ENCODE peak calls at places on chromosomes 16 and 17, in seven cellular contexts. One of them, this sample, is unnamed.

GRCh38 chr17:6374271-6374691 is 60.6 kb downstream of the AIPL1 start:
- DNase-seq in epithelial cell of proximal tubule: no peak
- DNase-seq in body of pancreas: no peak
- DNase-seq in choroid plexus epithelial cell: no peak
- DNase-seq in right lobe of liver: no peak
- DNase-seq in fibroblast of pulmonary artery: no peak
- DNase-seq in cardiac fibroblast: no peak
- DNase-seq in this sample: no peak

GRCh38 chr16:48676836-48677235 is 66.9 kb upstream of the N4BP1 start:
- DNase-seq in right lobe of liver: no peak
- DNase-seq in fibroblast of pulmonary artery: peak
- DNase-seq in cardiac fibroblast: peak
- DNase-seq in epithelial cell of proximal tubule: no peak
- DNase-seq in choroid plexus epithelial cell: peak
- DNase-seq in body of pancreas: no peak
- DNase-seq in this sample: no peak

GRCh38 chr16:22232277-22233049 is 26.4 kb downstream of the EEF2K start:
- DNase-seq in choroid plexus epithelial cell: peak
- DNase-seq in fibroblast of pulmonary artery: peak
- DNase-seq in right lobe of liver: peak
- DNase-seq in epithelial cell of proximal tubule: peak
- DNase-seq in cardiac fibroblast: peak
- DNase-seq in body of pancreas: peak
- DNase-seq in this sample: no peak

GRCh38 chr16:2490190-2491105 is 15.5 kb downstream of the TBC1D24 start:
- DNase-seq in choroid plexus epithelial cell: no peak
- DNase-seq in epithelial cell of proximal tubule: no peak
- DNase-seq in cardiac fibroblast: no peak
- DNase-seq in fibroblast of pulmonary artery: no peak
- DNase-seq in body of pancreas: no peak
- DNase-seq in right lobe of liver: no peak
- DNase-seq in this sample: no peak

GRCh38 chr17:9529033-9529748 is 46.4 kb downstream of the STX8 start:
- DNase-seq in choroid plexus epithelial cell: peak
- DNase-seq in cardiac fibroblast: peak
- DNase-seq in body of pancreas: no peak
- DNase-seq in fibroblast of pulmonary artery: peak
- DNase-seq in epithelial cell of proximal tubule: no peak
- DNase-seq in right lobe of liver: no peak
- DNase-seq in this sample: no peak

GRCh38 chr16:19114359-19115147 is 789 bp downstream of the ITPRIPL2 start:
- DNase-seq in cardiac fibroblast: peak
- DNase-seq in fibroblast of pulmonary artery: peak
- DNase-seq in right lobe of liver: peak
- DNase-seq in body of pancreas: peak
- DNase-seq in epithelial cell of proximal tubule: no peak
- DNase-seq in choroid plexus epithelial cell: peak
- DNase-seq in this sample: no peak

GRCh38 chr17:43094129-43094834 is 30.9 kb downstream of the BRCA1 start:
- DNase-seq in fibroblast of pulmonary artery: peak
- DNase-seq in right lobe of liver: no peak
- DNase-seq in body of pancreas: no peak
- DNase-seq in choroid plexus epithelial cell: peak
- DNase-seq in epithelial cell of proximal tubule: no peak
- DNase-seq in cardiac fibroblast: peak
- DNase-seq in this sample: no peak

GRCh38 chr17:81417879-81418709 is 22.8 kb downstream of the BAHCC1 start:
- DNase-seq in epithelial cell of proximal tubule: no peak
- DNase-seq in fibroblast of pulmonary artery: no peak
- DNase-seq in right lobe of liver: no peak
- DNase-seq in body of pancreas: peak
- DNase-seq in choroid plexus epithelial cell: no peak
- DNase-seq in cardiac fibroblast: no peak
- DNase-seq in this sample: no peak

GRCh38 chr16:59697236-59697635 is 963.1 kb upstream of the GOT2 start:
- DNase-seq in cardiac fibroblast: peak
- DNase-seq in right lobe of liver: no peak
- DNase-seq in fibroblast of pulmonary artery: no peak
- DNase-seq in choroid plexus epithelial cell: peak
- DNase-seq in body of pancreas: no peak
- DNase-seq in epithelial cell of proximal tubule: no peak
- DNase-seq in this sample: no peak

GRCh38 chr16:56247808-56248207 is 56.5 kb downstream of the GNAO1 start:
- DNase-seq in right lobe of liver: no peak
- DNase-seq in choroid plexus epithelial cell: no peak
- DNase-seq in cardiac fibroblast: no peak
- DNase-seq in fibroblast of pulmonary artery: no peak
- DNase-seq in body of pancreas: no peak
- DNase-seq in epithelial cell of proximal tubule: no peak
- DNase-seq in this sample: no peak

GRCh38 chr17:44961921-44962350 is 6.2 kb downstream of the C1QL1 start:
- DNase-seq in epithelial cell of proximal tubule: no peak
- DNase-seq in choroid plexus epithelial cell: peak
- DNase-seq in body of pancreas: no peak
- DNase-seq in cardiac fibroblast: no peak
- DNase-seq in right lobe of liver: no peak
- DNase-seq in fibroblast of pulmonary artery: peak
- DNase-seq in this sample: no peak

GRCh38 chr16:56980792-56981724 is 8.3 kb upstream of the NLRC5 start:
- DNase-seq in body of pancreas: no peak
- DNase-seq in epithelial cell of proximal tubule: no peak
- DNase-seq in cardiac fibroblast: peak
- DNase-seq in choroid plexus epithelial cell: no peak
- DNase-seq in fibroblast of pulmonary artery: no peak
- DNase-seq in right lobe of liver: no peak
- DNase-seq in this sample: no peak

GRCh38 chr17:7308625-7309433 is 1.4 kb downstream of the EIF5A start:
- DNase-seq in epithelial cell of proximal tubule: no peak
- DNase-seq in fibroblast of pulmonary artery: peak
- DNase-seq in right lobe of liver: peak
- DNase-seq in cardiac fibroblast: peak
- DNase-seq in choroid plexus epithelial cell: peak
- DNase-seq in body of pancreas: peak
- DNase-seq in this sample: peak

GRCh38 chr17:1931759-1932579 is 93.2 kb downstream of the RTN4RL1 start:
- DNase-seq in epithelial cell of proximal tubule: no peak
- DNase-seq in body of pancreas: peak
- DNase-seq in cardiac fibroblast: no peak
- DNase-seq in choroid plexus epithelial cell: no peak
- DNase-seq in fibroblast of pulmonary artery: no peak
- DNase-seq in right lobe of liver: peak
- DNase-seq in this sample: no peak
- TF ChIP-seq CTCF in epithelial cell of proximal tubule: no peak
- TF ChIP-seq CTCF in body of pancreas: no peak
- TF ChIP-seq CTCF in cardiac fibroblast: no peak
- TF ChIP-seq CTCF in choroid plexus epithelial cell: no peak
- TF ChIP-seq CTCF in fibroblast of pulmonary artery: no peak
- TF ChIP-seq CTCF in right lobe of liver: no peak
- TF ChIP-seq CTCF in this sample: no peak

GRCh38 chr17:47811709-47812108 is 9.9 kb downstream of the OSBPL7 start:
- DNase-seq in fibroblast of pulmonary artery: no peak
- DNase-seq in body of pancreas: no peak
- DNase-seq in right lobe of liver: no peak
- DNase-seq in epithelial cell of proximal tubule: no peak
- DNase-seq in cardiac fibroblast: no peak
- DNase-seq in choroid plexus epithelial cell: no peak
- DNase-seq in this sample: no peak

GRCh38 chr17:47812146-47812920 is 9.3 kb downstream of the OSBPL7 start:
- DNase-seq in fibroblast of pulmonary artery: no peak
- DNase-seq in cardiac fibroblast: no peak
- DNase-seq in choroid plexus epithelial cell: no peak
- DNase-seq in epithelial cell of proximal tubule: no peak
- DNase-seq in right lobe of liver: peak
- DNase-seq in body of pancreas: peak
- DNase-seq in this sample: no peak

GRCh38 chr17:47815106-47815918 is 6.3 kb downstream of the OSBPL7 start:
- DNase-seq in epithelial cell of proximal tubule: no peak
- DNase-seq in body of pancreas: no peak
- DNase-seq in choroid plexus epithelial cell: no peak
- DNase-seq in fibroblast of pulmonary artery: no peak
- DNase-seq in right lobe of liver: no peak
- DNase-seq in cardiac fibroblast: no peak
- DNase-seq in this sample: no peak

GRCh38 chr17:47813077-47813476 is 8.5 kb downstream of the OSBPL7 start:
- DNase-seq in epithelial cell of proximal tubule: no peak
- DNase-seq in right lobe of liver: peak
- DNase-seq in cardiac fibroblast: no peak
- DNase-seq in body of pancreas: no peak
- DNase-seq in fibroblast of pulmonary artery: no peak
- DNase-seq in choroid plexus epithelial cell: no peak
- DNase-seq in this sample: no peak

DNA sequence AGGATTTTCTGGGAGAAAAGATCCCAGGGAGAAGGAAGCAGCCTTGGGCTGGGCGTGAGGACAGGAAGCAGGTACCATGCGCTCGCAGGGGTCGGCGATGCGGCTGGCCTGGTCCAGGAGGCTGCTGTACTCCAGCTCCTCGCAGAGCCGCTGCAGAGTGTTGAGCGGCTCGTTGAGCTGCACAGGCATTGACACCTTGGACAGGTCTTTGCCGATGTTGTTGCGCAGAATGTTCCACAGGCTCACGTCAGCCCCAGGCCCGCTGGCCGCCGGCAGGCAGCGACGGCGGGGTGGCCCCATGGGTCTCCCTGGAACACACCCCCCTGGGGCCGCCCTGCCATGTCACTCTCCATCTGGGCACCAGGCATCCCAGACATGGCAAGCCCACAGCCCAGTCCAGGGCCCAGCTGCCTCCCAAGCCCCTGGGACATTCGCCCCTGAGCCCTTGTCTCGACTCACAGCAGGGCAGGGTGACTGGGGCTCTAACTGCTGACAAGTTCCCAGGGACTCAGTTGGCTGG is 8.0 kb downstream of the OSBPL7 start:
- DNase-seq in epithelial cell of proximal tubule: no peak
- DNase-seq in choroid plexus epithelial cell: no peak
- DNase-seq in cardiac fibroblast: no peak
- DNase-seq in right lobe of liver: no peak
- DNase-seq in fibroblast of pulmonary artery: no peak
- DNase-seq in body of pancreas: no peak
- DNase-seq in this sample: no peak
- H3K4me3 ChIP-seq in epithelial cell of proximal tubule: no peak
- H3K4me3 ChIP-seq in choroid plexus epithelial cell: no peak
- H3K4me3 ChIP-seq in cardiac fibroblast: no peak
- H3K4me3 ChIP-seq in right lobe of liver: no peak
- H3K4me3 ChIP-seq in fibroblast of pulmonary artery: no peak
- H3K4me3 ChIP-seq in body of pancreas: no peak
- H3K4me3 ChIP-seq in this sample: no peak

GRCh38 chr16:57995721-57996405 is 4.6 kb downstream of the ZNF319 start:
- DNase-seq in fibroblast of pulmonary artery: no peak
- DNase-seq in cardiac fibroblast: no peak
- DNase-seq in epithelial cell of proximal tubule: no peak
- DNase-seq in right lobe of liver: no peak
- DNase-seq in choroid plexus epithelial cell: no peak
- DNase-seq in body of pancreas: no peak
- DNase-seq in this sample: no peak

GRCh38 chr16:57993897-57994296 is 6.6 kb downstream of the ZNF319 start:
- DNase-seq in epithelial cell of proximal tubule: no peak
- DNase-seq in fibroblast of pulmonary artery: no peak
- DNase-seq in choroid plexus epithelial cell: no peak
- DNase-seq in body of pancreas: no peak
- DNase-seq in right lobe of liver: no peak
- DNase-seq in cardiac fibroblast: no peak
- DNase-seq in this sample: no peak

GRCh38 chr16:57993452-57993851 is 7.0 kb downstream of the ZNF319 start:
- DNase-seq in choroid plexus epithelial cell: no peak
- DNase-seq in cardiac fibroblast: no peak
- DNase-seq in epithelial cell of proximal tubule: no peak
- DNase-seq in body of pancreas: peak
- DNase-seq in fibroblast of pulmonary artery: no peak
- DNase-seq in right lobe of liver: no peak
- DNase-seq in this sample: no peak

GRCh38 chr16:57994361-57994760 is 6.1 kb downstream of the ZNF319 start:
- DNase-seq in right lobe of liver: no peak
- DNase-seq in cardiac fibroblast: no peak
- DNase-seq in fibroblast of pulmonary artery: no peak
- DNase-seq in body of pancreas: no peak
- DNase-seq in epithelial cell of proximal tubule: no peak
- DNase-seq in choroid plexus epithelial cell: no peak
- DNase-seq in this sample: no peak

GRCh38 chr16:57994778-57995177 is 5.7 kb downstream of the ZNF319 start:
- DNase-seq in epithelial cell of proximal tubule: no peak
- DNase-seq in right lobe of liver: peak
- DNase-seq in fibroblast of pulmonary artery: peak
- DNase-seq in body of pancreas: peak
- DNase-seq in choroid plexus epithelial cell: peak
- DNase-seq in cardiac fibroblast: peak
- DNase-seq in this sample: no peak
- TF ChIP-seq CTCF in epithelial cell of proximal tubule: peak
- TF ChIP-seq CTCF in right lobe of liver: peak
- TF ChIP-seq CTCF in fibroblast of pulmonary artery: peak
- TF ChIP-seq CTCF in body of pancreas: peak
- TF ChIP-seq CTCF in choroid plexus epithelial cell: peak
- TF ChIP-seq CTCF in cardiac fibroblast: peak
- TF ChIP-seq CTCF in this sample: peak

GRCh38 chr16:29993903-29994612 is 1.4 kb downstream of the HIRIP3 start:
- DNase-seq in choroid plexus epithelial cell: no peak
- DNase-seq in body of pancreas: no peak
- DNase-seq in fibroblast of pulmonary artery: no peak
- DNase-seq in epithelial cell of proximal tubule: no peak
- DNase-seq in cardiac fibroblast: no peak
- DNase-seq in right lobe of liver: no peak
- DNase-seq in this sample: no peak

GRCh38 chr16:29993191-29993902 is 2.1 kb downstream of the HIRIP3 start:
- DNase-seq in body of pancreas: no peak
- DNase-seq in epithelial cell of proximal tubule: no peak
- DNase-seq in choroid plexus epithelial cell: no peak
- DNase-seq in right lobe of liver: no peak
- DNase-seq in cardiac fibroblast: no peak
- DNase-seq in fibroblast of pulmonary artery: no peak
- DNase-seq in this sample: no peak

GRCh38 chr16:29995911-29996772 is at the start of gene INO80E:
- DNase-seq in right lobe of liver: peak
- DNase-seq in epithelial cell of proximal tubule: peak
- DNase-seq in fibroblast of pulmonary artery: peak
- DNase-seq in body of pancreas: peak
- DNase-seq in choroid plexus epithelial cell: peak
- DNase-seq in cardiac fibroblast: peak
- DNase-seq in this sample: peak

GRCh38 chr16:29995330-29995910 is at the start of gene HIRIP3:
- DNase-seq in body of pancreas: peak
- DNase-seq in right lobe of liver: peak
- DNase-seq in fibroblast of pulmonary artery: peak
- DNase-seq in choroid plexus epithelial cell: peak
- DNase-seq in cardiac fibroblast: peak
- DNase-seq in epithelial cell of proximal tubule: peak
- DNase-seq in this sample: peak

DNA sequence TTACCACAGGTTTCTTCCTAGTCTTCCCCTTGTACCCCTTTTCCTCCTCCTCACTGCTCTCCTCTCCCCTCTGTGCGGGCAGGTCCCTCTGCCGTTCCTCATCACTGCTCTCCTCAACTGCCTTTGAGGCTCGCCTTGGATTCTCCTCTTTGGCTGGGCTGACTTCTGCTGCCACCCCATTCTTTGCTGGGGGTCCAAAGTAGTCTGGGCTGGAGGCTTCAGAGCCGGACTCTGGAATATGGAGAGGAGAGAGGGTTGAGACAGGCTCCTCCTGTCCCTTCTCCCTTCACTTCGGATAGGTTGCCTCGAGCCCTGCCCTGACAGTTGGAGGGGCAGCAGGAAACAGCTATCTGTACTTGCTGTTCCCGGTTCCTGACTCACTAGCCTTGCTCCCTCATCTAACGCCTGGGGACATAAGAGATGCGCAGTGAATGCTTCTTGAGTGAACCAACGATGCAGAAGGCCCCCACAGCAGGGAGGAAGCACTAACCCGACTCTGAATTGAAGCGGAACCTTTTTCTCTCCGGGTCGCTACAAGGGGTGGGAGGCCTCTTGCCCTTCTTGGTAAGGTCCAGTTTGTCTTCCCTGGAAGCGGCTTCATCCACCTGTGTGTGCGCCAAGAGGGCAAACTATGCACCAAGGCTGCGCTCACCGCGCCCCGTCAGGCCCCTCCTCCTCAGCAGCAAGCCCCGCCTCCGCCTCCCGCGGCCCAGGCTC is 646 bp downstream of the HIRIP3 start:
- DNase-seq in right lobe of liver: peak
- DNase-seq in choroid plexus epithelial cell: peak
- DNase-seq in cardiac fibroblast: peak
- DNase-seq in epithelial cell of proximal tubule: no peak
- DNase-seq in fibroblast of pulmonary artery: peak
- DNase-seq in body of pancreas: peak
- DNase-seq in this sample: no peak
- H3K4me3 ChIP-seq in right lobe of liver: peak
- H3K4me3 ChIP-seq in choroid plexus epithelial cell: peak
- H3K4me3 ChIP-seq in cardiac fibroblast: peak
- H3K4me3 ChIP-seq in epithelial cell of proximal tubule: peak
- H3K4me3 ChIP-seq in fibroblast of pulmonary artery: peak
- H3K4me3 ChIP-seq in body of pancreas: peak
- H3K4me3 ChIP-seq in this sample: peak

This sample was measured in GM12864.